ENCODE peak calls at places on chromosomes 7 and 10, in five cellular contexts. V, I, T, O and S are unnamed samples.
A peak's percentile ranks its signal among the peaks of the same experiment; 100 is the strongest.

GRCh38 chr10:67606572-67606971 is 89.4 kb downstream of the CTNNA3 start:
- DNase-seq in V (no peak), I (no peak), T (peak; percentile 28), O (no peak), S (peak; percentile 33)

GRCh38 chr10:19592276-19592675 is 224.0 kb upstream of the PLXDC2 start:
- DNase-seq in V (peak; percentile 14), I (no peak), T (peak; percentile 7), O (no peak), S (peak; percentile 20)

GRCh38 chr7:55538538-55538937 is 33.8 kb downstream of the VOPP1 start:
- DNase-seq in V (peak; percentile 85), I (no peak), T (peak; percentile 92), O (no peak), S (no peak)

GRCh38 chr10:59843733-59844132 is 62.6 kb downstream of the CCDC6 start:
- DNase-seq in V (no peak), I (no peak), T (no peak), O (no peak), S (no peak)

GRCh38 chr7:49852619-49853462 is 79.4 kb downstream of the VWC2 start:
- DNase-seq in V (peak; percentile 76), I (peak; percentile 75), T (peak; percentile 9), O (peak; percentile 46), S (peak; percentile 85)

GRCh38 chr7:36283711-36284130 is 105.9 kb upstream of the ANLN start:
- DNase-seq in V (peak; percentile 41), I (no peak), T (peak; percentile 29), O (no peak), S (no peak)

GRCh38 chr7:97120713-97121457 is 3.4 kb downstream of the SDHAF3 start:
- DNase-seq in V (no peak), I (no peak), T (no peak), O (no peak), S (no peak)

GRCh38 chr7:22387583-22387982 is 30.6 kb upstream of the RAPGEF5 start:
- DNase-seq in V (no peak), I (no peak), T (no peak), O (no peak), S (no peak)

GRCh38 chr7:7249814-7250213 is 67.5 kb downstream of the C1GALT1 start:
- DNase-seq in V (no peak), I (no peak), T (no peak), O (no peak), S (no peak)

GRCh38 chr7:141356096-141356495 is 195.1 kb upstream of the AGK start:
- DNase-seq in V (no peak), I (no peak), T (peak; percentile 3), O (no peak), S (no peak)

GRCh38 chr10:16440396-16441105 is 3.7 kb downstream of the PTER start:
- DNase-seq in V (peak; percentile 95), I (no peak), T (no peak), O (no peak), S (peak; percentile 69)

GRCh38 chr7:55571534-55572377 is 546 bp downstream of the VOPP1 start:
- DNase-seq in V (peak; percentile 57), I (peak; percentile 59), T (peak; percentile 63), O (no peak), S (peak; percentile 61)

GRCh38 chr7:767941-768729 is 41.1 kb upstream of the PRKAR1B start:
- DNase-seq in V (peak; percentile 93), I (no peak), T (no peak), O (no peak), S (no peak)

GRCh38 chr7:91771394-91771793 is 109.1 kb downstream of the MTERF1 start:
- DNase-seq in V (no peak), I (no peak), T (no peak), O (no peak), S (no peak)

GRCh38 chr7:106737202-106737562 is 76.2 kb upstream of the CCDC71L start:
- DNase-seq in V (peak; percentile 68), I (no peak), T (peak; percentile 63), O (no peak), S (peak; percentile 40)

GRCh38 chr7:130944997-130945396 is 211.0 kb upstream of the KLF14 start:
- DNase-seq in V (no peak), I (no peak), T (no peak), O (no peak), S (no peak)

GRCh38 chr7:130942211-130942964 is 208.4 kb upstream of the KLF14 start:
- DNase-seq in V (peak; percentile 69), I (no peak), T (peak; percentile 77), O (no peak), S (no peak)

GRCh38 chr7:130943336-130943901 is 209.4 kb upstream of the KLF14 start:
- DNase-seq in V (peak; percentile 89), I (no peak), T (peak; percentile 82), O (no peak), S (peak; percentile 29)

GRCh38 chr7:130945411-130945811 is 211.4 kb upstream of the KLF14 start:
- DNase-seq in V (no peak), I (no peak), T (no peak), O (no peak), S (no peak)

DNA sequence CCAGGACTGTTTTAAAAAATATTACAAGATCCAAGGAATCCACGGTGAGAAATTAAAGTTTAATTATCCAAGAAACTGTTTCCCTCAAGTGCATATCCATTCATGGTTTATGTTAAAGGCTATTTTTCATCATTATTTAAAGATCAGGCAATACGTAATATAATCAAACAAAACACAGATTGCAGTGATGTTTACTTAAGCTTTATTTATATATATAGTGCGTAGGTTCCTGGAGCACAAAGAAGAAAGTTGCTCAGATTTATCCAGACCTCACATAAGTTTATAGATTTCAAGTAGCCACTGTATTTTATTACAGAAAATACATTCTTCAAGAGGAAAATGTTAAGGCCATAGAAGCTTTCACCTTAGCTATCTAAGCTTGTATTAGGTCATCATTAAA is 210.0 kb upstream of the KLF14 start:
- DNase-seq in V (no peak), I (no peak), T (peak; percentile 48), O (no peak), S (no peak)
- H3K4me3 ChIP-seq in V (no peak overlapping the region), I (no peak overlapping the region), T (peak overlapping the region; percentile 75), O (no peak overlapping the region), S (no peak overlapping the region)

GRCh38 chr10:78543749-78544446 is 510.2 kb downstream of the RPS24 start:
- DNase-seq in V (peak; percentile 16), I (no peak), T (peak; percentile 11), O (no peak), S (peak; percentile 14)
- H4K8ac ChIP-seq in V (no peak overlapping the region), I (no peak overlapping the region), T (no peak overlapping the region), O (no peak overlapping the region), S (no peak overlapping the region)

GRCh38 chr7:5517057-5517456 is 93.4 kb upstream of the TNRC18 start:
- DNase-seq in V (no peak), I (no peak), T (no peak), O (no peak), S (no peak)

GRCh38 chr7:5508698-5509097 is 85.1 kb upstream of the TNRC18 start:
- DNase-seq in V (no peak), I (no peak), T (no peak), O (no peak), S (no peak)

GRCh38 chr7:5519515-5519928 is 95.9 kb upstream of the TNRC18 start:
- DNase-seq in V (peak; percentile 25), I (no peak), T (peak; percentile 45), O (no peak), S (peak; percentile 66)

GRCh38 chr7:5510426-5511045 is 86.9 kb upstream of the TNRC18 start:
- DNase-seq in V (no peak), I (no peak), T (no peak), O (no peak), S (no peak)

GRCh38 chr7:5514440-5515035 is 90.9 kb upstream of the TNRC18 start:
- DNase-seq in V (peak; percentile 80), I (no peak), T (peak; percentile 78), O (no peak), S (no peak)
- H3K4me2 ChIP-seq in V (no peak overlapping the region), I (peak overlapping the region; percentile 58), T (peak overlapping the region; percentile 58), O (peak overlapping the region; percentile 89), S (no peak overlapping the region)

DNA sequence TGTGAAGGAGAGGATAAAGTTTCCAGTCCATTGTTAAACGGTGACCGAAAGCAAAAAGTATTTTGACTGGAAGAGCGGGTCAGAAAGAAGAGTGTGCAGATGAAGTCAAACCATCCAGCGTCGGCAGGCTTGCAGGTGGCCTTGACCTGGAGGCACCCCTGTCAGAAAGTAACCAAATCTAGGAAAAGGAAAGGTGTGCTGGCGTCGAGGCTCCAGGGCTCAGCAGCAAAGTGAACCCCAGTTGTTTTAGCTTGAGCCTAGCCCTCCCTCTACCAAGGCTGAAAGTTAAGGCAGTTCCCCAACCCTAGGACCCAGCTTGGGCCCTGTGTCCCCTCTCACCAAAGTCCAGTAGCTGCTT is 512 bp downstream of the PDK4 start:
- DNase-seq in V (peak; percentile 35), I (no peak), T (no peak), O (no peak), S (no peak)
- H3K4me3 ChIP-seq in V (peak overlapping the region; percentile 76), I (peak overlapping the region; percentile 58), T (peak overlapping the region; percentile 91), O (peak overlapping the region; percentile 81), S (peak overlapping the region; percentile 25)

DNA sequence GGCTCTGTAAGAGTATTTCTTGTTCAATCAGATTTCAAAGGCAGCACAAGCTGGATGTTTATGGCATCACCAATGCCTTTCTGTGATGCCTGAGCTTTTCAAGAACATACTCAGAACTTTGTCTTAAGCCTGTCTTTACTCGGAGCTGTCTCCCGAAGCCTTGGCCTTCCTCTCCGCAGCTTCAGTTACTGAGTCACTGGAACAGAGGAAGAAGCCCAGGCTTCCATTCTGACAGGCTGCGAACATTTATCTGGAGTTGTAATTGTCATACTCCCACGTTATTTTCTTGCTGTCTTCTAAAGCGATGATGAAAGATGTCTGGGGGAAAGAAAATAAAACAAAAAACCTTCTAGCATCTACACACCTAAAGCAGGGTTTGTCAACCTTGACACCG is 43.9 kb downstream of the GRK5 start:
- DNase-seq in V (no peak), I (no peak), T (peak; percentile 97), O (no peak), S (peak; percentile 43)
- H4K8ac ChIP-seq in V (no peak overlapping the region), I (no peak overlapping the region), T (no peak overlapping the region), O (no peak overlapping the region), S (no peak overlapping the region)

GRCh38 chr10:114767589-114768393 is 53.8 kb upstream of the FHIP2A start:
- DNase-seq in V (peak; percentile 38), I (no peak), T (no peak), O (no peak), S (peak; percentile 35)

GRCh38 chr10:114764656-114765055 is 56.9 kb upstream of the FHIP2A start:
- DNase-seq in V (no peak), I (no peak), T (no peak), O (no peak), S (no peak)

GRCh38 chr10:114768394-114768786 is 53.2 kb upstream of the FHIP2A start:
- DNase-seq in V (no peak), I (no peak), T (no peak), O (no peak), S (peak; percentile 37)

GRCh38 chr10:114766470-114766869 is 55.1 kb upstream of the FHIP2A start:
- DNase-seq in V (no peak), I (no peak), T (no peak), O (no peak), S (no peak)

DNA sequence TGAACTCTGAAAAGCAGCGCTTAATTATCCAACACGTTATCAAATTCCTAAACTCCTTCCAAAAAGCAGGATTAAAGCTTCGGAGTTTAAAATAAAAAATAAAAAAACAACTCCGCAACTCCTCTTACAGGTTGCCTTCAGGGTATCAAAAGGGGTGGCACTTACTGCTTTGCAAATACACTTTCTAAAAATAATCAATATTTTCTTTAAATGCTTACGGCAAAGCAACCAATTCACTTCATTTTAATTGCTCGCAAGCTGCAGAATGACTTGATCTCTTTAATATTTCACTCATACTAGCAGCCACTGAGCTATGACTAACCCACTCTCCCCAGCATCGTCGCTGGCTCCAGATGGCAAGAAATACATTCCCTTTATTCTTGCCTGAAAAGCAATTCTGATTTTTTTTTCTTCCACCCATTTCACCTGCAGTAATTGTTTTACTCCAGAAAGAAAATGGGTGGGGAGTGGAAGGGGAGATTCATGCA is 54.4 kb upstream of the FHIP2A start:
- DNase-seq in V (no peak), I (no peak), T (peak; percentile 30), O (no peak), S (no peak)
- H3K4me2 ChIP-seq in V (peak overlapping the region; percentile 81), I (peak overlapping the region; percentile 80), T (peak overlapping the region; percentile 94), O (peak overlapping the region; percentile 72), S (peak overlapping the region; percentile 54)